ENCODE peak calls at places on chromosomes 5 and 9, in six cellular contexts. F is prostate gland, X is caudate nucleus, J is fibroblast of villous mesenchyme, A is activated T-cell treated with anti-CD3 and anti-CD28 coated beads for 24 hours, M is neural crest cell. N is an unnamed sample.

GRCh38 chr9:89502038-89502601 is 4.2 kb upstream of the SEMA4D start:
- DNase-seq in M (no peak), X (no peak), F (no peak), A (no peak), J (no peak), N (peak; percentile 64)

GRCh38 chr5:108104448-108104847 is 277.4 kb downstream of the FBXL17 start:
- DNase-seq in F (no peak), M (no peak), J (no peak), X (no peak), A (no peak), N (no peak)

GRCh38 chr5:171975262-171975876 is 31.1 kb downstream of the FBXW11 start:
- DNase-seq in X (no peak), J (peak; percentile 26), F (no peak), A (no peak), M (no peak), N (no peak)

GRCh38 chr5:31854625-31855526 is 215.9 kb downstream of the PDZD2 start:
- DNase-seq in F (peak; percentile 45), X (peak; percentile 71), M (peak; percentile 13), J (peak; percentile 42), A (no peak), N (no peak)

GRCh38 chr5:159916841-159917761 is 819 bp downstream of the ADRA1B start:
- DNase-seq in X (no peak), A (no peak), F (no peak), J (no peak), M (no peak), N (no peak)

GRCh38 chr5:30475429-30475828 is 718.1 kb upstream of the CDH6 start:
- DNase-seq in J (no peak), F (no peak), M (no peak), A (no peak), X (no peak), N (no peak)

GRCh38 chr9:113519401-113520108 is 56.0 kb downstream of the RGS3 start:
- DNase-seq in M (no peak), J (peak; percentile 59), X (no peak), A (no peak), F (no peak), N (no peak)

GRCh38 chr9:100213730-100214477 is 114.9 kb downstream of the INVS start:
- DNase-seq in M (no peak), J (no peak), X (no peak), A (no peak), F (no peak), N (no peak)

GRCh38 chr5:15763754-15764153 is 263.8 kb downstream of the FBXL7 start:
- DNase-seq in X (no peak), F (no peak), A (no peak), M (no peak), J (peak; percentile 7), N (no peak)

GRCh38 chr5:35061216-35061615 is 13.5 kb upstream of the AGXT2 start:
- DNase-seq in M (no peak), J (peak; percentile 96), A (no peak), X (no peak), F (no peak), N (no peak)